ENCODE peak calls at places on chromosomes 7 and 10, in ten cellular contexts. J is NCI-H345; G is activated naive CD8-positive, alpha-beta T cell treated with anti-CD3 and anti-CD28 coated beads, Interleukin-2, amount 50 U/mL, for 16 hours; V is T-cell; U is GF-D8; T is ELF-1; M is AG20443; W is KBM-7; I is erythroblast; L is psoas muscle. Q is an unnamed sample.

GRCh38 chr7:139893999-139894398 is 64.9 kb downstream of the TBXAS1 start:
- DNase-seq in J (no peak), G (no peak), V (no peak), U (no peak), T (no peak), M (no peak), W (no peak), I (no peak), L (no peak), Q (no peak)

GRCh38 chr7:33444501-33444900 is 315.1 kb downstream of the BBS9 start:
- DNase-seq in J (no peak), G (no peak), V (no peak), U (no peak), T (no peak), M (no peak), W (no peak), I (no peak), L (no peak), Q (no peak)

GRCh38 chr10:79298403-79299244 is 48.6 kb upstream of the PPIF start:
- DNase-seq in J (peak), G (no peak), V (no peak), U (no peak), T (peak), M (peak), W (no peak), I (peak), L (peak), Q (no peak)

GRCh38 chr7:26583094-26583493 is 281.3 kb downstream of the SKAP2 start:
- DNase-seq in J (peak), G (no peak), V (no peak), U (no peak), T (no peak), M (no peak), W (no peak), I (no peak), L (no peak), Q (peak)

GRCh38 chr7:158814637-158815036 is 14.7 kb downstream of the ESYT2 start:
- DNase-seq in J (no peak), G (no peak), V (peak), U (no peak), T (no peak), M (no peak), W (no peak), I (no peak), L (no peak), Q (peak)

GRCh38 chr10:86357676-86358075 is 8.9 kb downstream of the GRID1 start:
- DNase-seq in J (no peak), G (no peak), V (no peak), U (no peak), T (no peak), M (no peak), W (no peak), I (no peak), L (peak), Q (no peak)

GRCh38 chr7:31059551-31059950 is 7.4 kb downstream of the ADCYAP1R1 start:
- DNase-seq in J (no peak), G (no peak), V (no peak), U (no peak), T (peak), M (no peak), W (no peak), I (no peak), L (peak), Q (no peak)

GRCh38 chr7:43872401-43873165 is 3.3 kb upstream of the MRPS24 start:
- DNase-seq in J (no peak), G (no peak), V (no peak), U (no peak), T (no peak), M (peak), W (no peak), I (no peak), L (peak), Q (no peak)

GRCh38 chr7:130490888-130491771 is 755 bp upstream of the MEST start:
- DNase-seq in J (no peak), G (no peak), V (peak), U (no peak), T (peak), M (peak), W (no peak), I (peak), L (peak), Q (peak)